ENCODE peak calls at places on chromosomes 3 and 15, in six cellular contexts. One of them, this sample, is unnamed.

GRCh38 chr3:42961633-42962032 is 17.5 kb upstream of the GASK1A start:
- DNase-seq in RWPE1: peak
- DNase-seq in type B pancreatic cell: no peak
- DNase-seq in PC-3: peak
- DNase-seq in epithelial cell of proximal tubule: peak
- DNase-seq in LNCaP clone FGC: peak
- DNase-seq in this sample: peak

GRCh38 chr3:127777332-127777731 is 45.0 kb downstream of the MGLL start:
- DNase-seq in RWPE1: no peak
- DNase-seq in PC-3: no peak
- DNase-seq in epithelial cell of proximal tubule: no peak
- DNase-seq in LNCaP clone FGC: no peak
- DNase-seq in type B pancreatic cell: no peak
- DNase-seq in this sample: no peak

GRCh38 chr15:93029613-93030429 is 59.2 kb downstream of the RGMA start:
- DNase-seq in LNCaP clone FGC: no peak
- DNase-seq in epithelial cell of proximal tubule: no peak
- DNase-seq in type B pancreatic cell: peak
- DNase-seq in PC-3: peak
- DNase-seq in RWPE1: no peak
- DNase-seq in this sample: no peak

GRCh38 chr15:47961401-47962090 is 159.2 kb upstream of the SLC24A5 start:
- DNase-seq in type B pancreatic cell: no peak
- DNase-seq in RWPE1: no peak
- DNase-seq in PC-3: peak
- DNase-seq in epithelial cell of proximal tubule: no peak
- DNase-seq in LNCaP clone FGC: no peak
- DNase-seq in this sample: no peak

GRCh38 chr3:194138098-194138474 is 2.1 kb downstream of the HES1 start:
- DNase-seq in LNCaP clone FGC: no peak
- DNase-seq in RWPE1: no peak
- DNase-seq in PC-3: no peak
- DNase-seq in epithelial cell of proximal tubule: no peak
- DNase-seq in type B pancreatic cell: no peak
- DNase-seq in this sample: no peak

GRCh38 chr3:146468234-146468931 is 978 bp downstream of the PLSCR2 start:
- DNase-seq in RWPE1: no peak
- DNase-seq in PC-3: peak
- DNase-seq in type B pancreatic cell: no peak
- DNase-seq in LNCaP clone FGC: no peak
- DNase-seq in epithelial cell of proximal tubule: no peak
- DNase-seq in this sample: no peak

GRCh38 chr3:149186219-149186618 is 35.4 kb downstream of the CP start:
- DNase-seq in RWPE1: no peak
- DNase-seq in LNCaP clone FGC: no peak
- DNase-seq in PC-3: no peak
- DNase-seq in type B pancreatic cell: no peak
- DNase-seq in epithelial cell of proximal tubule: no peak
- DNase-seq in this sample: no peak

GRCh38 chr3:4742359-4742758 is 236.9 kb upstream of the BHLHE40 start:
- DNase-seq in epithelial cell of proximal tubule: no peak
- DNase-seq in type B pancreatic cell: no peak
- DNase-seq in PC-3: peak
- DNase-seq in LNCaP clone FGC: peak
- DNase-seq in RWPE1: no peak
- DNase-seq in this sample: no peak

GRCh38 chr15:40104865-40105516 is 3.7 kb downstream of the BMF start:
- DNase-seq in epithelial cell of proximal tubule: no peak
- DNase-seq in LNCaP clone FGC: peak
- DNase-seq in type B pancreatic cell: peak
- DNase-seq in RWPE1: peak
- DNase-seq in PC-3: peak
- DNase-seq in this sample: peak

GRCh38 chr3:86245360-86245759 is 745.6 kb downstream of the VGLL3 start:
- DNase-seq in PC-3: peak
- DNase-seq in type B pancreatic cell: no peak
- DNase-seq in epithelial cell of proximal tubule: no peak
- DNase-seq in RWPE1: no peak
- DNase-seq in LNCaP clone FGC: no peak
- DNase-seq in this sample: no peak

GRCh38 chr3:29065211-29065785 is 215.6 kb upstream of the RBMS3 start:
- DNase-seq in LNCaP clone FGC: peak
- DNase-seq in PC-3: peak
- DNase-seq in RWPE1: peak
- DNase-seq in epithelial cell of proximal tubule: peak
- DNase-seq in type B pancreatic cell: peak
- DNase-seq in this sample: peak

GRCh38 chr3:110579841-110580550 is 491.6 kb upstream of the NECTIN3 start:
- DNase-seq in epithelial cell of proximal tubule: no peak
- DNase-seq in PC-3: peak
- DNase-seq in LNCaP clone FGC: no peak
- DNase-seq in RWPE1: no peak
- DNase-seq in type B pancreatic cell: no peak
- DNase-seq in this sample: peak

GRCh38 chr15:62648954-62649353 is 393.6 kb upstream of the TPM1 start:
- DNase-seq in type B pancreatic cell: no peak
- DNase-seq in RWPE1: no peak
- DNase-seq in epithelial cell of proximal tubule: no peak
- DNase-seq in LNCaP clone FGC: no peak
- DNase-seq in PC-3: peak
- DNase-seq in this sample: no peak

GRCh38 chr3:73572371-73572770 is 52.4 kb downstream of the PDZRN3 start:
- DNase-seq in type B pancreatic cell: no peak
- DNase-seq in PC-3: no peak
- DNase-seq in RWPE1: peak
- DNase-seq in epithelial cell of proximal tubule: no peak
- DNase-seq in LNCaP clone FGC: no peak
- DNase-seq in this sample: no peak

GRCh38 chr15:58404020-58404419 is 27.8 kb upstream of the LIPC start:
- DNase-seq in RWPE1: no peak
- DNase-seq in epithelial cell of proximal tubule: no peak
- DNase-seq in LNCaP clone FGC: no peak
- DNase-seq in PC-3: no peak
- DNase-seq in type B pancreatic cell: no peak
- DNase-seq in this sample: no peak

GRCh38 chr15:62847900-62848489 is 194.6 kb upstream of the TPM1 start:
- DNase-seq in PC-3: peak
- DNase-seq in RWPE1: peak
- DNase-seq in type B pancreatic cell: no peak
- DNase-seq in LNCaP clone FGC: no peak
- DNase-seq in epithelial cell of proximal tubule: no peak
- DNase-seq in this sample: no peak

GRCh38 chr3:21955406-21955805 is 204.4 kb upstream of the ZNF385D start:
- DNase-seq in PC-3: no peak
- DNase-seq in RWPE1: no peak
- DNase-seq in type B pancreatic cell: no peak
- DNase-seq in epithelial cell of proximal tubule: no peak
- DNase-seq in LNCaP clone FGC: no peak
- DNase-seq in this sample: no peak

GRCh38 chr3:50666801-50667200 is 7.9 kb upstream of the DOCK3 start:
- DNase-seq in epithelial cell of proximal tubule: no peak
- DNase-seq in LNCaP clone FGC: no peak
- DNase-seq in type B pancreatic cell: no peak
- DNase-seq in PC-3: no peak
- DNase-seq in RWPE1: no peak
- DNase-seq in this sample: no peak

GRCh38 chr15:95325763-95326688 is 1004.5 kb upstream of the NR2F2 start:
- DNase-seq in LNCaP clone FGC: no peak
- DNase-seq in PC-3: peak
- DNase-seq in type B pancreatic cell: no peak
- DNase-seq in epithelial cell of proximal tubule: no peak
- DNase-seq in RWPE1: no peak
- DNase-seq in this sample: no peak

GRCh38 chr15:101436526-101436925 is 53.0 kb downstream of the PCSK6 start:
- DNase-seq in type B pancreatic cell: no peak
- DNase-seq in RWPE1: no peak
- DNase-seq in epithelial cell of proximal tubule: no peak
- DNase-seq in LNCaP clone FGC: no peak
- DNase-seq in PC-3: no peak
- DNase-seq in this sample: no peak

GRCh38 chr3:50139308-50139707 is 15.8 kb upstream of the SEMA3F start:
- DNase-seq in PC-3: no peak
- DNase-seq in LNCaP clone FGC: no peak
- DNase-seq in epithelial cell of proximal tubule: no peak
- DNase-seq in type B pancreatic cell: no peak
- DNase-seq in RWPE1: no peak
- DNase-seq in this sample: no peak

GRCh38 chr15:37016287-37016686 is 84.1 kb downstream of the MEIS2 start:
- DNase-seq in epithelial cell of proximal tubule: no peak
- DNase-seq in PC-3: no peak
- DNase-seq in RWPE1: no peak
- DNase-seq in LNCaP clone FGC: no peak
- DNase-seq in type B pancreatic cell: no peak
- DNase-seq in this sample: peak

GRCh38 chr15:67897646-67898045 is 57.8 kb upstream of the RNU6-1 start:
- DNase-seq in RWPE1: no peak
- DNase-seq in LNCaP clone FGC: no peak
- DNase-seq in epithelial cell of proximal tubule: no peak
- DNase-seq in type B pancreatic cell: no peak
- DNase-seq in PC-3: no peak
- DNase-seq in this sample: no peak

GRCh38 chr3:10707089-10707983 is 108.7 kb upstream of the SLC6A11 start:
- DNase-seq in LNCaP clone FGC: no peak
- DNase-seq in type B pancreatic cell: no peak
- DNase-seq in PC-3: no peak
- DNase-seq in RWPE1: no peak
- DNase-seq in epithelial cell of proximal tubule: no peak
- DNase-seq in this sample: no peak
- TF ChIP-seq CTCF in LNCaP clone FGC: peak
- TF ChIP-seq CTCF in type B pancreatic cell: peak
- TF ChIP-seq CTCF in PC-3: no peak
- TF ChIP-seq CTCF in RWPE1: no peak
- TF ChIP-seq CTCF in epithelial cell of proximal tubule: no peak
- TF ChIP-seq CTCF in this sample: no peak

DNA sequence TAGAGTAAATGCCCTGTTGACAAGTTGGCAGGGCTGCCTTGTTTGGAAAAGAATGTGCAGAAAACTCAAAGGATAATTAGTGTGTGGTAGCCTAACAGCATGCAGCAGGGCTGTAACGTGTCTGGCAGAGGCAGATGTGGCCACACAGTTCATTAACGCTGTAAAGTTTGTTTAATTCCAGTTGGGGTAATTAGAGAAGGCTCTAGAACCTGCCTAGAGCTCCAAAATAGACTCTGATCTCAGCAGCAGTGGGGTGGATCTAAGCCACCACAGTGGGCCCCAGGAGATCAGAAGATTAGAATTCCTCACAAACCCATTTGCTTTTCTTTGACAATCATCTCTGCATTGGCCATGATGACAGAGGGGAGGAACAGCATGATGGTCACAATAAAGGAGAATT is 65.1 kb upstream of the LEKR1 start:
- DNase-seq in PC-3: no peak
- DNase-seq in type B pancreatic cell: no peak
- DNase-seq in epithelial cell of proximal tubule: no peak
- DNase-seq in RWPE1: no peak
- DNase-seq in LNCaP clone FGC: no peak
- DNase-seq in this sample: no peak
- TF ChIP-seq CTCF in PC-3: no peak
- TF ChIP-seq CTCF in type B pancreatic cell: no peak
- TF ChIP-seq CTCF in epithelial cell of proximal tubule: no peak
- TF ChIP-seq CTCF in RWPE1: no peak
- TF ChIP-seq CTCF in LNCaP clone FGC: no peak
- TF ChIP-seq CTCF in this sample: no peak

DNA sequence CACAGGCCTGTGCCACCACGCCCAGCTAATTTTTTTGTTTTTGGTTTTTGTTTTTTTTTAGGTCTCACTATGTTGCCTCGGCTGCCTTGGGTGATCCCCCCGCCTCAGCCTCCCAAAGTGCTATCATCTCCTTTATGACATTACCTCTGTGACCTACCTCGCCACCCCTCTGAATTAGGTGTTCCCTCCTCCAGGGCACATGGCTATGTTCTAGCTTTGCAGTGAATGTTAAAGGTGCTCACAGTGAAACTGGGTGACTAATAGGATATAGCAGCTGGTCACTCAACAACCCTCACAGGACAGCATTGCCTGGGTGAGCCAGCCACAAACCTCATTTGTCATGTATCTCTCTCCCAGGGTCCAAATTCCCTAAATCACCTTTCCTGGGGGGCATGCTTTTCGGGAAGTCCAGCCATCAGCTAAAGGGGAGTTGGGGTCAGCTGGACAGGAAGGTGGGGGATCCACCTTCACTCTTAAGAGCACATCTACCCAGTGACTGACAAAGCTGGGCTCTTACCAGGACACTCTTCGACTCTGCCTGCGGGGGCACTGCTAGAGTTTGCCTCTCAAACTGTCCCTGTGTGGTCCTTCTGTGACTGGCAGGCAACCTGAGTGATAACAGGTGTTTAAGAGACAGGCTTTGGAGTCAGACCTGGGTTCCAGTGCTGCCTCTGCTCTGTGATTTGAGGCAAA is 1.6 kb upstream of the TTLL3 start:
- DNase-seq in type B pancreatic cell: no peak
- DNase-seq in epithelial cell of proximal tubule: no peak
- DNase-seq in PC-3: peak
- DNase-seq in RWPE1: no peak
- DNase-seq in LNCaP clone FGC: no peak
- DNase-seq in this sample: no peak
- TF ChIP-seq CTCF in type B pancreatic cell: peak
- TF ChIP-seq CTCF in epithelial cell of proximal tubule: peak
- TF ChIP-seq CTCF in PC-3: peak
- TF ChIP-seq CTCF in RWPE1: peak
- TF ChIP-seq CTCF in LNCaP clone FGC: peak
- TF ChIP-seq CTCF in this sample: peak

DNA sequence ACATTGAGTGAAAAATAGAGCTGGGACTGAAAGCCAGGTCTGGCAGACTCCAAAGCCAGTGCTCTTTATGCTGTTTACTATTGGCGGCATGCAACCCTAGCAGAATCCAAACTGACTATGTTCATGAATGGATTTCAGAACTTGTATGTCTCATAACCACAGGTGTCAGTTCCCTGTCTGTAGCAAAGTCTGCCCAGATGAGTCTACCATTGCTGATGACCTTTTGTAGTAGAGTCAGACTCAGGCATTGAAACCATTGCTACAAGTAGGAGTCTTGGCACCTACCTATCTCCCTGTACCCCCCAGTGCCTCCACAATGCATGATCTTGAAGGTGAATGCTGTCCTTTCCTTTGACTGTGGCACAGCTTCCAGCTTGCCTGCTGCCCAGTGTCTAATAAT is 157.2 kb upstream of the ROPN1 start:
- DNase-seq in PC-3: no peak
- DNase-seq in type B pancreatic cell: no peak
- DNase-seq in LNCaP clone FGC: no peak
- DNase-seq in RWPE1: no peak
- DNase-seq in epithelial cell of proximal tubule: no peak
- DNase-seq in this sample: no peak
- TF ChIP-seq CTCF in PC-3: no peak
- TF ChIP-seq CTCF in type B pancreatic cell: no peak
- TF ChIP-seq CTCF in LNCaP clone FGC: no peak
- TF ChIP-seq CTCF in RWPE1: no peak
- TF ChIP-seq CTCF in epithelial cell of proximal tubule: no peak
- TF ChIP-seq CTCF in this sample: no peak

DNA sequence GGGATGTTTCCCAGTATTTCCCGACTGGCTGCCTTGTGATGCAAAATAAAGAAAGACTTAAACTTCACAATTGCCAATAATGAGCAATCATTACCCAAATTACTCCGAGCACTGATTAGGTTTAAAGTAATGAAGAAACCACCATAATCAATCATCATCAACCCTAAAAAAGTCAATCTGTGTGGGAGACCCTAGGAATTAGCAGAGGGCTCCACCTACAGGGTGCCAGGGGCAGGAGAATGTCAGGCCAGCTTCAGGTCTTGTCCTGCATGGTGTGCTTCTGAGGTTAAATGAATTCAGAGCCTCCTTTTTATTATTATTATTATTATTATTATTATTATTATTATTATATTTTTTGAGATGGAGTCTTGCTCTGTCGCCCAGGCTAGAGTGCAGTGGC is 478.0 kb upstream of the ARRDC4 start:
- DNase-seq in RWPE1: no peak
- DNase-seq in LNCaP clone FGC: no peak
- DNase-seq in PC-3: no peak
- DNase-seq in epithelial cell of proximal tubule: no peak
- DNase-seq in type B pancreatic cell: no peak
- DNase-seq in this sample: no peak
- TF ChIP-seq CTCF in RWPE1: no peak
- TF ChIP-seq CTCF in LNCaP clone FGC: peak
- TF ChIP-seq CTCF in PC-3: peak
- TF ChIP-seq CTCF in epithelial cell of proximal tubule: peak
- TF ChIP-seq CTCF in type B pancreatic cell: peak
- TF ChIP-seq CTCF in this sample: no peak

This sample was measured in astrocyte of the cerebellum.